ENCODE peak calls at places on chromosomes 12 and 14, in four cellular contexts. H is mesendoderm, Y is OCI-LY7, L is A673. B is an unnamed sample. For H3K4me1, the result is how much of the 10 kb centered on the place peaks cover.

GRCh38 chr14:25518347-25518746 is 468.4 kb upstream of the STXBP6 start:
- DNase-seq in H (peak), Y (no peak), L (no peak), B (no peak)

GRCh38 chr12:2902287-2902880 is 11.7 kb downstream of the TULP3 start:
- DNase-seq in H (peak), Y (no peak), L (no peak), B (no peak)

GRCh38 chr14:25108959-25109358 is 59.0 kb upstream of the STXBP6 start:
- DNase-seq in H (peak), Y (no peak), L (no peak), B (peak)

GRCh38 chr12:79900199-79900598 is 34.7 kb downstream of the PPP1R12A start:
- DNase-seq in H (no peak), Y (no peak), L (no peak), B (no peak)

GRCh38 chr12:94091624-94092023 is 56.8 kb upstream of the PLXNC1 start:
- DNase-seq in H (no peak), Y (no peak), L (no peak), B (no peak)

GRCh38 chr12:10354502-10354901 is 35.3 kb downstream of the KLRK1 start:
- DNase-seq in H (peak), Y (no peak), L (no peak), B (peak)

GRCh38 chr12:4579305-4580097 is 17.5 kb downstream of the DYRK4 start:
- DNase-seq in H (peak), Y (peak), L (peak), B (peak)

GRCh38 chr14:54493293-54493692 is 4.5 kb upstream of the GMFB start:
- DNase-seq in H (peak), Y (peak), L (no peak), B (peak)

GRCh38 chr12:90287585-90287984 is 578.9 kb upstream of the ATP2B1 start:
- DNase-seq in H (peak), Y (no peak), L (peak), B (no peak)

DNA sequence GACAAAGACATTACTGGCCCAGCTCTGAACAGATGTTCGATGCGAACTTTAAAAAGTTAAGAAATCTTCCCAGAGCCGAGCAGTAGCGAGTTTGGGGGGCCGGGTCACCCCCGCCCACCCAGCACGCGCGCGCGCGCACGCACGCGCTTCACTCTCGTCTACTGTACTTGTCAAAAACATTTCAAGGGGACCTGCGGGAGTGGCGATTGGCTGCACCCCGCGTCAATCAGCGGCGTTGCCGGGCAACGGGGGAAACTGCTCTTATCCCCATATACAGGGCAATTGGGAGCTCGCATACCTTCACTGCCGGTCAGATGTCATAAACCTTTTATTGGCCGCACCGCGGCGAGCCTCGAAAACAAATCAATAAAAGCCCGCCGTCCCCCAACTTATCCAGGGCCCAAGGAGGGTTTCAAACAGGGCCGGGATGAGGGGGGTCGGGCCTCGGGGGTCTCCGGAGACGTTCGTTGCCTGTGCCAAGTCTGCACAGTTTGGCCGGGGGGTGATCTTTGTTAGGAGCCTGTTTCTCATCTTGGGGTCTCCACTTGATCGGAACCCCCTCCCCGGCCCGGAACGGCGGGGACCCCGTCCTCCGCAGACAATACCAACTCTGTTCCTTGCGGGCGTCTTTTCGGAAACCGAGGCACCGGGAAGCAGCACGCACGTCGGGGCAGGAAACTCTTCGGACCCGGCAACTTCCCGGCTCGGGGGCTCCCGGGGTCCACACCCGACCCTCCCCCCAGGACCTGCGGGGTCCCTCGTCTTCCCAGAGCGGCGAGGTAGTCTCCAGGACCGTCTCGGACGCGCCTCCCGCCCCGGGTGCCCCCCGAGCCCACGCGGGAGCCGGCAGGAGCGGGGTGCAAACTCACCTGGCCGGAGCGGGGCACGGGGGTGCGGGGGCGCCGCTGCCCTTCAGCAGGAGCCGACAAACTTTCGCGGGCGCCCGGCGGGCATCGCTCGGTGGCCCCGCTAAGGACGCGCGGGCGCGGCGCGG is 734 bp downstream of the FOXN3 start:
- DNase-seq in H (peak), Y (peak), L (peak), B (peak)
- H3K27ac ChIP-seq in H (peak), Y (peak), L (peak), B (peak)

GRCh38 chr12:6450091-6450868 is 1.6 kb upstream of the TAPBPL start:
- DNase-seq in H (no peak), Y (no peak), L (no peak), B (peak)
- H3K4me3 ChIP-seq in H (no peak), Y (peak), L (no peak), B (peak)

GRCh38 chr12:52206309-52207040 is 14.7 kb upstream of the KRT80 start:
- DNase-seq in H (no peak), Y (no peak), L (no peak), B (peak)
- H3K4me1 ChIP-seq in H (under half), Y (under half), L (under half), B (half or more)

GRCh38 chr14:28690029-28690683 is 76.4 kb upstream of the FOXG1 start:
- DNase-seq in H (peak), Y (no peak), L (no peak), B (no peak)

DNA sequence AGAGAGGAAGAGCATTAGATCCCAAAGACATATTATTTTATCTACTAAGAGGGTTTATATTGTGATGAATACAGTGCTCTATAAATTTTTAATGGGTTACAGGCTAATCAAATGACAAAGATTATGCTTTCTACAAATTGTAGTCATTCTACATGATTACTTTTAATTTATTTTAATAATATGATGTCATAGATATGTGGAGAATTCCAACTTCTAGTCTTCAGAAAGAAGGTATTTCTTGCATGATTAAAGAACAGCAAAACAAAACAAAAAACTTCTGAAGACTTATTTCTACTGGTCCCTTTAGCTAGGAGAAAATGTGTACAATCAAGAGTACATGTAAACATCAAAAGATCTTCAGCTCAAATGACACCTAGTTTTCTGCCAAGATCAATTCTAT is 71.5 kb upstream of the FOXG1 start:
- DNase-seq in H (no peak), Y (no peak), L (no peak), B (no peak)
- H3K27ac ChIP-seq in H (no peak), Y (no peak), L (no peak), B (no peak)

GRCh38 chr14:28813810-28814209 is 47.2 kb downstream of the FOXG1 start:
- DNase-seq in H (no peak), Y (no peak), L (no peak), B (no peak)
- H3K4me3 ChIP-seq in H (no peak), Y (no peak), L (no peak), B (no peak)

GRCh38 chr14:51847489-51847796 is 13.0 kb upstream of the GNG2 start:
- DNase-seq in H (no peak), Y (no peak), L (no peak), B (no peak)
- H3K4me1 ChIP-seq in H (under half), Y (half or more), L (under half), B (under half)

GRCh38 chr12:104599985-104600712 is 143.4 kb downstream of the CHST11 start:
- DNase-seq in H (no peak), Y (no peak), L (no peak), B (no peak)

GRCh38 chr12:104602901-104603300 is 146.2 kb downstream of the CHST11 start:
- DNase-seq in H (no peak), Y (no peak), L (no peak), B (no peak)

GRCh38 chr12:104599272-104599984 is 142.7 kb downstream of the CHST11 start:
- DNase-seq in H (no peak), Y (no peak), L (no peak), B (no peak)

GRCh38 chr12:104602426-104602825 is 145.7 kb downstream of the CHST11 start:
- DNase-seq in H (no peak), Y (peak), L (no peak), B (no peak)

DNA sequence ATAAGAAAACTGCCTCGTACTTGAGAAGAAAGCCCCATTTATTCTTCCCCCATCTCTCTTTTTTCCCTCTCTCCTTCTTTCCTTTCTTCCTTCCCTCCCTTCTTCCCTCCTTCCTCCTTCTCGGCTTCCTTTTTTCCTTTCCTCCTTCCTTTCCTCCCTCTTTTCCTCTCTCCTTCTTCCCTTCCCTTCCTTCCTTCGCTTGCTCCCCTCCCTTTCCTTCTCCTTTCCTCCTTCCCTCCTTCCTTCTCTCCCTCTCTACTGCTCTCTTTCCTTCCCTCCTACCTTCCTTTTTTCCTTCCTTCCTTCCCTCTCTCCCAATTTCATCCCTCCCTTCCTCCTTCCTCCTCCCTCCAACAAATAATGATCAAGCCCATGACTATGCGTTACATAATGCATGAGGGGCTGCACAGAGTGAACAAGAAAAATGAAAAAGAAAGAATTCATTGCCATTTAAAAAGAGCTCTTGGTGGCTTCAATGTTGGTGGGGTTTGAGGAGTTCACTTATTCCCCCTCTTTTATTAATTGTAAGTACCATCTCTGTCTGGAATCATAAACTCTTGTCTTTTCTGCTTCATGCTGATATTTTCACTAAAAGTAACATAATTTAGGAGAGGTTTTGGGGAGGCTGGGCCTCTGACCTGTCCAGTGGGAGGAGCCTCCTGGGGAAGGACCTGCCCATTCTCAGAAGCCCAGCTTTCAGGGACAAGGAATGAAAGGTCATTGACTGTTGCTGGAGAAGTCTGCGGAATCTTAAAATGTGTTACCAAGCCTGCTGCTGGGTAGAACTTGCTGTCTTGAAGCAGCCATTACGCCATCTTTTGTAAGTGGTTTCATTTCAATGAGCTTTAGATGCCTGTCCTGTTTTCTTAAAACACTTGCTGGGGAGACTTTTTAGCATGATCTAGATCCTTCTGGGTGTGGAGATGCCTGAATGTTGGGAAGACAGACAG is 144.3 kb downstream of the CHST11 start:
- DNase-seq in H (no peak), Y (no peak), L (no peak), B (no peak)
- H3K27ac ChIP-seq in H (no peak), Y (no peak), L (no peak), B (no peak)

GRCh38 chr14:91369628-91370445 is 47.8 kb downstream of the CCDC88C start:
- DNase-seq in H (no peak), Y (no peak), L (peak), B (peak)

GRCh38 chr14:91365552-91365951 is 52.1 kb downstream of the CCDC88C start:
- DNase-seq in H (no peak), Y (no peak), L (no peak), B (no peak)

GRCh38 chr14:91366749-91367148 is 50.9 kb downstream of the CCDC88C start:
- DNase-seq in H (no peak), Y (no peak), L (no peak), B (no peak)

GRCh38 chr14:91368681-91369416 is 48.8 kb downstream of the CCDC88C start:
- DNase-seq in H (no peak), Y (peak), L (no peak), B (no peak)

GRCh38 chr14:91367173-91368171 is 50.1 kb downstream of the CCDC88C start:
- DNase-seq in H (peak), Y (peak), L (no peak), B (no peak)
- H3K4me3 ChIP-seq in H (no peak), Y (peak), L (no peak), B (no peak)

DNA sequence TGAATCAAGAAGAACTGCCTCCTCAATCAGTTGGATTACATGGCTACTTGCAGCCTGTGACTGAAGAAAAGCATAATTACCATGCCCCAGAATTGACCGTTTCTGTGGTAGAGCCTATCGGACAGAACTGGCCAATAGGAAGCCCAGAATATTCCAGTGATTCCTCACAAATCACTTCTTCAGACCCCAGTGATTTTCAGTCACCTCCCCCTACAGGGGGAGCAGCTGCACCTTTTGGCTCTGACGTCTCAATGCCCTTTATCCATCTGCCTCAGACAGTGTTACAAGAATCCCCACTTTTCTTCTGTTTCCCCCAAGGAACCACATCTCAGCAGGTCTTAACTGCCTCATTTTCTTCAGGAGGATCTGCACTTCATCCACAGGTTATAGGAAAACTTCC is 80.8 kb downstream of the RAD52 start:
- DNase-seq in H (peak), Y (no peak), L (no peak), B (peak)
- H3K4me1 ChIP-seq in H (under half), Y (under half), L (under half), B (under half)

GRCh38 chr12:119678459-119678858 is 10.5 kb downstream of the PRKAB1 start:
- DNase-seq in H (no peak), Y (no peak), L (no peak), B (no peak)
- H3K27ac ChIP-seq in H (no peak), Y (no peak), L (no peak), B (no peak)

B was measured in SJCRH30.